ENCODE peak calls at places on chromosome 2, in nine cellular contexts. One of them, this sample, is unnamed.
A peak's percentile ranks its signal among the peaks of the same experiment; 100 is the strongest.

GRCh38 chr2:42321452-42322064 is 39.5 kb downstream of the COX7A2L start:
- DNase-seq in NCI-H1694 treated with DMSO at 0.1 percent for 48 hours: no peak
- DNase-seq in left colon: no peak
- DNase-seq in RWPE1: no peak
- DNase-seq in WTC11: no peak
- DNase-seq in NCI-H446 treated with DMSO at 0.1 percent for 48 hours: no peak
- DNase-seq in stimulated activated CD8-positive, alpha-beta memory T cell treated with anti-CD3 and anti-CD28 coated beads, Interleukin-2, amount 100 ng/mL, for 1 hour: no peak
- DNase-seq in KBM-7: no peak
- DNase-seq in HuH-7: no peak
- DNase-seq in this sample: no peak

GRCh38 chr2:29223851-29224692 is 108.9 kb downstream of the CLIP4 start:
- DNase-seq in NCI-H1694 treated with DMSO at 0.1 percent for 48 hours: no peak
- DNase-seq in left colon: peak; percentile 8
- DNase-seq in RWPE1: peak; percentile 65
- DNase-seq in WTC11: no peak
- DNase-seq in NCI-H446 treated with DMSO at 0.1 percent for 48 hours: no peak
- DNase-seq in stimulated activated CD8-positive, alpha-beta memory T cell treated with anti-CD3 and anti-CD28 coated beads, Interleukin-2, amount 100 ng/mL, for 1 hour: no peak
- DNase-seq in KBM-7: peak; percentile 24
- DNase-seq in HuH-7: no peak
- DNase-seq in this sample: no peak

GRCh38 chr2:218383892-218384519 is 1.9 kb downstream of the SLC11A1 start:
- DNase-seq in NCI-H1694 treated with DMSO at 0.1 percent for 48 hours: no peak
- DNase-seq in left colon: no peak
- DNase-seq in RWPE1: peak; percentile 57
- DNase-seq in WTC11: no peak
- DNase-seq in NCI-H446 treated with DMSO at 0.1 percent for 48 hours: no peak
- DNase-seq in stimulated activated CD8-positive, alpha-beta memory T cell treated with anti-CD3 and anti-CD28 coated beads, Interleukin-2, amount 100 ng/mL, for 1 hour: no peak
- DNase-seq in KBM-7: no peak
- DNase-seq in HuH-7: no peak
- DNase-seq in this sample: no peak

GRCh38 chr2:66845307-66845706 is 410.4 kb downstream of the MEIS1 start:
- DNase-seq in NCI-H1694 treated with DMSO at 0.1 percent for 48 hours: no peak
- DNase-seq in left colon: no peak
- DNase-seq in RWPE1: no peak
- DNase-seq in WTC11: no peak
- DNase-seq in NCI-H446 treated with DMSO at 0.1 percent for 48 hours: no peak
- DNase-seq in stimulated activated CD8-positive, alpha-beta memory T cell treated with anti-CD3 and anti-CD28 coated beads, Interleukin-2, amount 100 ng/mL, for 1 hour: no peak
- DNase-seq in KBM-7: no peak
- DNase-seq in HuH-7: no peak
- DNase-seq in this sample: no peak

GRCh38 chr2:27977623-27978312 is 87.2 kb downstream of the BABAM2 start:
- DNase-seq in NCI-H1694 treated with DMSO at 0.1 percent for 48 hours: no peak
- DNase-seq in left colon: no peak
- DNase-seq in RWPE1: peak; percentile 36
- DNase-seq in WTC11: no peak
- DNase-seq in NCI-H446 treated with DMSO at 0.1 percent for 48 hours: no peak
- DNase-seq in stimulated activated CD8-positive, alpha-beta memory T cell treated with anti-CD3 and anti-CD28 coated beads, Interleukin-2, amount 100 ng/mL, for 1 hour: no peak
- DNase-seq in KBM-7: no peak
- DNase-seq in HuH-7: no peak
- DNase-seq in this sample: no peak

GRCh38 chr2:170170281-170171035 is 7.5 kb upstream of the MYO3B start:
- DNase-seq in NCI-H1694 treated with DMSO at 0.1 percent for 48 hours: peak; percentile 40
- DNase-seq in left colon: no peak
- DNase-seq in RWPE1: no peak
- DNase-seq in WTC11: no peak
- DNase-seq in NCI-H446 treated with DMSO at 0.1 percent for 48 hours: no peak
- DNase-seq in stimulated activated CD8-positive, alpha-beta memory T cell treated with anti-CD3 and anti-CD28 coated beads, Interleukin-2, amount 100 ng/mL, for 1 hour: no peak
- DNase-seq in KBM-7: no peak
- DNase-seq in HuH-7: no peak
- DNase-seq in this sample: no peak

GRCh38 chr2:127143851-127144782 is 37.2 kb upstream of the BIN1 start:
- DNase-seq in NCI-H1694 treated with DMSO at 0.1 percent for 48 hours: no peak
- DNase-seq in left colon: no peak
- DNase-seq in RWPE1: no peak
- DNase-seq in WTC11: no peak
- DNase-seq in NCI-H446 treated with DMSO at 0.1 percent for 48 hours: no peak
- DNase-seq in stimulated activated CD8-positive, alpha-beta memory T cell treated with anti-CD3 and anti-CD28 coated beads, Interleukin-2, amount 100 ng/mL, for 1 hour: no peak
- DNase-seq in KBM-7: no peak
- DNase-seq in HuH-7: no peak
- DNase-seq in this sample: no peak

GRCh38 chr2:224366269-224366668 is 35.6 kb downstream of the FAM124B start:
- DNase-seq in NCI-H1694 treated with DMSO at 0.1 percent for 48 hours: peak; percentile 50
- DNase-seq in left colon: no peak
- DNase-seq in RWPE1: no peak
- DNase-seq in WTC11: no peak
- DNase-seq in NCI-H446 treated with DMSO at 0.1 percent for 48 hours: peak; percentile 92
- DNase-seq in stimulated activated CD8-positive, alpha-beta memory T cell treated with anti-CD3 and anti-CD28 coated beads, Interleukin-2, amount 100 ng/mL, for 1 hour: no peak
- DNase-seq in KBM-7: no peak
- DNase-seq in HuH-7: no peak
- DNase-seq in this sample: no peak

GRCh38 chr2:229282758-229283546 is 11.9 kb upstream of the PID1 start:
- DNase-seq in NCI-H1694 treated with DMSO at 0.1 percent for 48 hours: no peak
- DNase-seq in left colon: no peak
- DNase-seq in RWPE1: peak; percentile 75
- DNase-seq in WTC11: no peak
- DNase-seq in NCI-H446 treated with DMSO at 0.1 percent for 48 hours: no peak
- DNase-seq in stimulated activated CD8-positive, alpha-beta memory T cell treated with anti-CD3 and anti-CD28 coated beads, Interleukin-2, amount 100 ng/mL, for 1 hour: no peak
- DNase-seq in KBM-7: no peak
- DNase-seq in HuH-7: no peak
- DNase-seq in this sample: peak; percentile 34

GRCh38 chr2:73293534-73294171 is at the start of gene EGR4:
- DNase-seq in NCI-H1694 treated with DMSO at 0.1 percent for 48 hours: peak; percentile 45
- DNase-seq in left colon: peak; percentile 47
- DNase-seq in RWPE1: peak; percentile 69
- DNase-seq in WTC11: peak; percentile 88
- DNase-seq in NCI-H446 treated with DMSO at 0.1 percent for 48 hours: peak; percentile 23
- DNase-seq in stimulated activated CD8-positive, alpha-beta memory T cell treated with anti-CD3 and anti-CD28 coated beads, Interleukin-2, amount 100 ng/mL, for 1 hour: peak; percentile 66
- DNase-seq in KBM-7: peak; percentile 81
- DNase-seq in HuH-7: peak; percentile 82
- DNase-seq in this sample: peak; percentile 57

GRCh38 chr2:120831106-120831505 is 95.4 kb downstream of the GLI2 start:
- DNase-seq in NCI-H1694 treated with DMSO at 0.1 percent for 48 hours: no peak
- DNase-seq in left colon: no peak
- DNase-seq in RWPE1: no peak
- DNase-seq in WTC11: no peak
- DNase-seq in NCI-H446 treated with DMSO at 0.1 percent for 48 hours: no peak
- DNase-seq in stimulated activated CD8-positive, alpha-beta memory T cell treated with anti-CD3 and anti-CD28 coated beads, Interleukin-2, amount 100 ng/mL, for 1 hour: no peak
- DNase-seq in KBM-7: no peak
- DNase-seq in HuH-7: no peak
- DNase-seq in this sample: no peak

GRCh38 chr2:239343460-239343859 is 57.4 kb downstream of the HDAC4 start:
- DNase-seq in NCI-H1694 treated with DMSO at 0.1 percent for 48 hours: no peak
- DNase-seq in left colon: no peak
- DNase-seq in RWPE1: no peak
- DNase-seq in WTC11: no peak
- DNase-seq in NCI-H446 treated with DMSO at 0.1 percent for 48 hours: no peak
- DNase-seq in stimulated activated CD8-positive, alpha-beta memory T cell treated with anti-CD3 and anti-CD28 coated beads, Interleukin-2, amount 100 ng/mL, for 1 hour: no peak
- DNase-seq in KBM-7: no peak
- DNase-seq in HuH-7: no peak
- DNase-seq in this sample: no peak

GRCh38 chr2:237310515-237311114 is 103.3 kb downstream of the COL6A3 start:
- DNase-seq in NCI-H1694 treated with DMSO at 0.1 percent for 48 hours: no peak
- DNase-seq in left colon: no peak
- DNase-seq in RWPE1: no peak
- DNase-seq in WTC11: no peak
- DNase-seq in NCI-H446 treated with DMSO at 0.1 percent for 48 hours: no peak
- DNase-seq in stimulated activated CD8-positive, alpha-beta memory T cell treated with anti-CD3 and anti-CD28 coated beads, Interleukin-2, amount 100 ng/mL, for 1 hour: no peak
- DNase-seq in KBM-7: no peak
- DNase-seq in HuH-7: no peak
- DNase-seq in this sample: no peak

GRCh38 chr2:172070936-172071335 is 14.4 kb upstream of the DLX1 start:
- DNase-seq in NCI-H1694 treated with DMSO at 0.1 percent for 48 hours: no peak
- DNase-seq in left colon: no peak
- DNase-seq in RWPE1: no peak
- DNase-seq in WTC11: no peak
- DNase-seq in NCI-H446 treated with DMSO at 0.1 percent for 48 hours: no peak
- DNase-seq in stimulated activated CD8-positive, alpha-beta memory T cell treated with anti-CD3 and anti-CD28 coated beads, Interleukin-2, amount 100 ng/mL, for 1 hour: no peak
- DNase-seq in KBM-7: no peak
- DNase-seq in HuH-7: no peak
- DNase-seq in this sample: no peak

GRCh38 chr2:234670052-234670451 is 173.2 kb upstream of the ARL4C start:
- DNase-seq in NCI-H1694 treated with DMSO at 0.1 percent for 48 hours: no peak
- DNase-seq in left colon: no peak
- DNase-seq in RWPE1: peak; percentile 88
- DNase-seq in WTC11: no peak
- DNase-seq in NCI-H446 treated with DMSO at 0.1 percent for 48 hours: no peak
- DNase-seq in stimulated activated CD8-positive, alpha-beta memory T cell treated with anti-CD3 and anti-CD28 coated beads, Interleukin-2, amount 100 ng/mL, for 1 hour: no peak
- DNase-seq in KBM-7: no peak
- DNase-seq in HuH-7: no peak
- DNase-seq in this sample: no peak

GRCh38 chr2:151638188-151638933 is 95.9 kb downstream of the NEB start:
- DNase-seq in NCI-H1694 treated with DMSO at 0.1 percent for 48 hours: peak; percentile 31
- DNase-seq in left colon: peak; percentile 12
- DNase-seq in RWPE1: peak; percentile 3
- DNase-seq in WTC11: no peak
- DNase-seq in NCI-H446 treated with DMSO at 0.1 percent for 48 hours: no peak
- DNase-seq in stimulated activated CD8-positive, alpha-beta memory T cell treated with anti-CD3 and anti-CD28 coated beads, Interleukin-2, amount 100 ng/mL, for 1 hour: no peak
- DNase-seq in KBM-7: peak; percentile 8
- DNase-seq in HuH-7: no peak
- DNase-seq in this sample: no peak